ENCODE peak calls at places on chromosomes 12 and 14, in five cellular contexts. One of them, this sample, is unnamed. For H3K4me1, the result is how much of the 10 kb centered on the place peaks cover.

GRCh38 chr12:48988030-48988649 is 10.0 kb downstream of the WNT1 start:
- DNase-seq in CD4-positive, CD25-positive, alpha-beta regulatory T cell: peak
- DNase-seq in GM23338: peak
- DNase-seq in NT2/D1: no peak
- DNase-seq in Peyer's patch: peak
- DNase-seq in this sample: peak

GRCh38 chr14:24338843-24339242 is 948 bp downstream of the RIPK3 start:
- DNase-seq in GM23338: no peak
- DNase-seq in NT2/D1: no peak
- DNase-seq in Peyer's patch: no peak
- DNase-seq in CD4-positive, CD25-positive, alpha-beta regulatory T cell: no peak
- DNase-seq in this sample: no peak

GRCh38 chr14:44897041-44897843 is 64.5 kb downstream of the KLHL28 start:
- DNase-seq in NT2/D1: peak
- DNase-seq in Peyer's patch: peak
- DNase-seq in GM23338: peak
- DNase-seq in CD4-positive, CD25-positive, alpha-beta regulatory T cell: peak
- DNase-seq in this sample: peak

GRCh38 chr12:80766897-80767296 is 50.2 kb downstream of the MYF5 start:
- DNase-seq in Peyer's patch: no peak
- DNase-seq in GM23338: no peak
- DNase-seq in CD4-positive, CD25-positive, alpha-beta regulatory T cell: no peak
- DNase-seq in NT2/D1: no peak
- DNase-seq in this sample: no peak

GRCh38 chr12:108724054-108724889 is 7.0 kb downstream of the CORO1C start:
- DNase-seq in Peyer's patch: no peak
- DNase-seq in CD4-positive, CD25-positive, alpha-beta regulatory T cell: no peak
- DNase-seq in NT2/D1: no peak
- DNase-seq in GM23338: no peak
- DNase-seq in this sample: no peak

GRCh38 chr14:103058209-103059055 is 1.1 kb upstream of the CDC42BPB start:
- DNase-seq in GM23338: no peak
- DNase-seq in CD4-positive, CD25-positive, alpha-beta regulatory T cell: no peak
- DNase-seq in Peyer's patch: peak
- DNase-seq in NT2/D1: no peak
- DNase-seq in this sample: no peak

GRCh38 chr12:23253191-23253590 is 628.2 kb downstream of the ETNK1 start:
- DNase-seq in CD4-positive, CD25-positive, alpha-beta regulatory T cell: no peak
- DNase-seq in Peyer's patch: no peak
- DNase-seq in GM23338: no peak
- DNase-seq in NT2/D1: no peak
- DNase-seq in this sample: no peak

GRCh38 chr12:119593578-119594398 is at the start of gene TMEM233:
- DNase-seq in Peyer's patch: no peak
- DNase-seq in NT2/D1: no peak
- DNase-seq in CD4-positive, CD25-positive, alpha-beta regulatory T cell: no peak
- DNase-seq in GM23338: peak
- DNase-seq in this sample: peak

GRCh38 chr14:98014851-98015615 is 1217.9 kb downstream of the VRK1 start:
- DNase-seq in CD4-positive, CD25-positive, alpha-beta regulatory T cell: no peak
- DNase-seq in GM23338: no peak
- DNase-seq in NT2/D1: no peak
- DNase-seq in Peyer's patch: no peak
- DNase-seq in this sample: no peak

GRCh38 chr14:70896981-70897380 is 10.3 kb upstream of the PCNX1 start:
- DNase-seq in NT2/D1: no peak
- DNase-seq in GM23338: no peak
- DNase-seq in Peyer's patch: no peak
- DNase-seq in CD4-positive, CD25-positive, alpha-beta regulatory T cell: no peak
- DNase-seq in this sample: no peak

GRCh38 chr12:106066051-106066705 is 72.6 kb downstream of the NUAK1 start:
- DNase-seq in NT2/D1: no peak
- DNase-seq in CD4-positive, CD25-positive, alpha-beta regulatory T cell: no peak
- DNase-seq in GM23338: no peak
- DNase-seq in Peyer's patch: no peak
- DNase-seq in this sample: no peak

GRCh38 chr14:21990116-21990515 is 316.5 kb upstream of the OR4E1 start:
- DNase-seq in NT2/D1: no peak
- DNase-seq in CD4-positive, CD25-positive, alpha-beta regulatory T cell: no peak
- DNase-seq in Peyer's patch: no peak
- DNase-seq in GM23338: peak
- DNase-seq in this sample: no peak

GRCh38 chr12:27207626-27208413 is 36.3 kb upstream of the STK38L start:
- DNase-seq in GM23338: no peak
- DNase-seq in NT2/D1: no peak
- DNase-seq in Peyer's patch: no peak
- DNase-seq in CD4-positive, CD25-positive, alpha-beta regulatory T cell: no peak
- DNase-seq in this sample: no peak

GRCh38 chr12:116138781-116139180 is 138.7 kb downstream of the MED13L start:
- DNase-seq in GM23338: no peak
- DNase-seq in NT2/D1: no peak
- DNase-seq in CD4-positive, CD25-positive, alpha-beta regulatory T cell: no peak
- DNase-seq in Peyer's patch: no peak
- DNase-seq in this sample: no peak

DNA sequence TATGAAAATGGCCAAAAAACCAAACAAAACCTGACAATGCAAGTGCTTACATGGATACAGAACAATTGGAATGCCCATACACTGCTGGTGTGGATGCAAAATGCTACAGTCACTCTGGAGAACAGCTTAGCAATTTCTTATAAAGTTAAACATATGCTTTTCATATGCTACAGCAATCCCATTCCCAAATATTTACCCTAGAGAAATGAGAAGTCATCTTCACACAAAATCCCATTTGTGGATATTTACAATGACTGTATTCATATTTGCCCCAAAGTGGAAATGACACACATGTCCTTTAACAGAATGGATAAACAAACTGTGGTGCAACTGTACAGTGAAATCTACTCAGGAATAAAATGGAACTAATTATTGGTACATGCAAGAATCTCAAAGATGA is 20.4 kb downstream of the SAV1 start:
- DNase-seq in Peyer's patch: no peak
- DNase-seq in CD4-positive, CD25-positive, alpha-beta regulatory T cell: no peak
- DNase-seq in GM23338: no peak
- DNase-seq in NT2/D1: no peak
- DNase-seq in this sample: no peak
- H3K4me3 ChIP-seq in Peyer's patch: no peak
- H3K4me3 ChIP-seq in CD4-positive, CD25-positive, alpha-beta regulatory T cell: no peak
- H3K4me3 ChIP-seq in GM23338: no peak
- H3K4me3 ChIP-seq in NT2/D1: no peak
- H3K4me3 ChIP-seq in this sample: no peak

GRCh38 chr12:127239781-127240180 is 1027.2 kb upstream of the TMEM132C start:
- DNase-seq in CD4-positive, CD25-positive, alpha-beta regulatory T cell: no peak
- DNase-seq in GM23338: no peak
- DNase-seq in NT2/D1: no peak
- DNase-seq in Peyer's patch: no peak
- DNase-seq in this sample: no peak
- H3K4me1 ChIP-seq in CD4-positive, CD25-positive, alpha-beta regulatory T cell: under half
- H3K4me1 ChIP-seq in GM23338: under half
- H3K4me1 ChIP-seq in NT2/D1: under half
- H3K4me1 ChIP-seq in Peyer's patch: under half
- H3K4me1 ChIP-seq in this sample: under half

DNA sequence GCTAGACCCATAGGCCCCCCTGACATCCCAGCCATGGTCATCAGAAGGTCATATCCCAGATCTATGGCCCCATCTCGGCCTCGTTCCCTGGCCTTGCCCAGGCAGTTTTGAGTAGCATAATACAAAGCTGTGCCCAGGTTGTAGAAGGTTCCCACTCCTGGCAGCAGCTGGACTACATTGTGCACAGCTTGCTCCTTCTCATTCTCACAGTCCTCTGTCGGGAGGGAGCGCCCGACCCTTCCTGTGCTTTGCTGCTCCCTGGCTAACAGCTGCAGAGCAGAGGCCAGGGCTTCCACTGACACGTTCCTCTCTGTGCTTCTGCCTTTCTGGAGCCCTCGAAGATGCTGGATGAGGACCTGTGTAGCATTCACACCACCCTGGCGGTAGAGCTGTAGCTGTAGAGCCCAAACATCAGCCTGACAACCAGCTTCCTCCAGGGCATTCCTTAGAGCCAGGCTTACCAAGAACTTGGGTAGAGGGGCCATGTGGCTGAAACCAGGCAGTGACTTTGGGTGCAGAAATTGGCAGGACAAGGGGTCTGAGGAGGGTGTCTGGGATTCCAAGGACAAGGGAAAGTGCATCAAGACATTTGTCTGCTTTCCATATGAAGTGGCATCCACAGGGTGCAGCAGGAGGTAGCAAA is 1.0 kb downstream of the APOF start:
- DNase-seq in NT2/D1: no peak
- DNase-seq in CD4-positive, CD25-positive, alpha-beta regulatory T cell: no peak
- DNase-seq in GM23338: no peak
- DNase-seq in Peyer's patch: no peak
- DNase-seq in this sample: no peak
- H3K4me3 ChIP-seq in NT2/D1: no peak
- H3K4me3 ChIP-seq in CD4-positive, CD25-positive, alpha-beta regulatory T cell: peak
- H3K4me3 ChIP-seq in GM23338: no peak
- H3K4me3 ChIP-seq in Peyer's patch: no peak
- H3K4me3 ChIP-seq in this sample: no peak

DNA sequence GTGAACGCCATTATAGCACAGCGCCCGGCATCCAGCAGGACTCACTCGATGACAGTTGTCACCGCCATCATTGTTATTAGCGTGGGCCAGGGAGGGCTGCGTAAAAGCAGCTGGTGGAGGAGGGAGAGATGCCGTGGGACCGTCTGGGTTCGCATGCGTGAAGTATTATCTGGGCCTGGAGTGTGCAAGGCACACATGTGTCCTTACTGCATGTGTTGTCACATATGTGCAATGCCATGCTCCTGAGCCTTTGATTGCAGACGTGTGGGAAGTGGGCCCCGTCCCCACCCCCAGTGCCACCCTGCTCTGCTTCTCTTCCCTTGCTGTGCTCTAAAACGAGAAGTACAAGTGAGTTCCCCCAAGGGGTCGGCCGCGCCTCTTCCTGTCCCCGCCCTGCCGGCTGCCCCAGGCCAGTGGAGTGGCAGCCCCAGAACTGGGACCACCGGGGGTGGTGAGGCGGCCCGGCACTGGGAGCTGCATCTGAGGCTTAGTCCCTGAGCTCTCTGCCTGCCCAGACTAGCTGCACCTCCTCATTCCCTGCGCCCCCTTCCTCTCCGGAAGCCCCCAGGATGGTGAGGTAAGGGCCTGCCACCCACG is at the start of gene PTPN6:
- DNase-seq in GM23338: no peak
- DNase-seq in NT2/D1: no peak
- DNase-seq in Peyer's patch: peak
- DNase-seq in CD4-positive, CD25-positive, alpha-beta regulatory T cell: no peak
- DNase-seq in this sample: peak
- H3K4me1 ChIP-seq in GM23338: under half
- H3K4me1 ChIP-seq in NT2/D1: under half
- H3K4me1 ChIP-seq in Peyer's patch: under half
- H3K4me1 ChIP-seq in CD4-positive, CD25-positive, alpha-beta regulatory T cell: half or more
- H3K4me1 ChIP-seq in this sample: half or more

DNA sequence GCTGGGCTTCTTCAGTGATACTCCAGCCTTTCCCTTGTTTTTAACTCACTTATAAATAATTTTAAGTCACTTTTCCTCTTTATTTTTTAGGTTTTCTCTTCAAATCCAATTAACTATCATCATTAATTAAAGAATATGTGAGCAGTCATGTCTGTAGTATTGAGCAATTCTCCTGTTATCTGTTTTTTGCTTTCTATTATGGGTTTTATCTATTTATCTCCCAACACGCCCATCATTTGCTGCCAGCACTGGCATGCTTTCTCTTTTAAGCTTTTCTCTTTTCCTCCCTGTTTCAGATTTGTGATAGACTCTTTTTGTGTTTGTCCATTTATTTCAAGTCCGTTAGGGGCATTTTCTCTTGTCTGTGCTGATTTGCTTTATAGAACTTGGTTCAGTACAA is 72.3 kb downstream of the CRADD start:
- DNase-seq in Peyer's patch: no peak
- DNase-seq in NT2/D1: no peak
- DNase-seq in CD4-positive, CD25-positive, alpha-beta regulatory T cell: no peak
- DNase-seq in GM23338: no peak
- DNase-seq in this sample: no peak
- H3K4me3 ChIP-seq in Peyer's patch: no peak
- H3K4me3 ChIP-seq in NT2/D1: no peak
- H3K4me3 ChIP-seq in CD4-positive, CD25-positive, alpha-beta regulatory T cell: peak
- H3K4me3 ChIP-seq in GM23338: no peak
- H3K4me3 ChIP-seq in this sample: no peak

GRCh38 chr12:57522019-57522886 is at the start of gene MBD6:
- DNase-seq in CD4-positive, CD25-positive, alpha-beta regulatory T cell: peak
- DNase-seq in GM23338: peak
- DNase-seq in Peyer's patch: peak
- DNase-seq in NT2/D1: peak
- DNase-seq in this sample: peak
- H3K4me1 ChIP-seq in CD4-positive, CD25-positive, alpha-beta regulatory T cell: half or more
- H3K4me1 ChIP-seq in GM23338: under half
- H3K4me1 ChIP-seq in Peyer's patch: under half
- H3K4me1 ChIP-seq in NT2/D1: under half
- H3K4me1 ChIP-seq in this sample: half or more

GRCh38 chr14:105527381-105528196 is 1.2 kb downstream of the TMEM121 start:
- DNase-seq in GM23338: no peak
- DNase-seq in NT2/D1: no peak
- DNase-seq in Peyer's patch: no peak
- DNase-seq in CD4-positive, CD25-positive, alpha-beta regulatory T cell: no peak
- DNase-seq in this sample: no peak
- H3K4me3 ChIP-seq in GM23338: peak
- H3K4me3 ChIP-seq in NT2/D1: peak
- H3K4me3 ChIP-seq in Peyer's patch: peak
- H3K4me3 ChIP-seq in CD4-positive, CD25-positive, alpha-beta regulatory T cell: no peak
- H3K4me3 ChIP-seq in this sample: peak

DNA sequence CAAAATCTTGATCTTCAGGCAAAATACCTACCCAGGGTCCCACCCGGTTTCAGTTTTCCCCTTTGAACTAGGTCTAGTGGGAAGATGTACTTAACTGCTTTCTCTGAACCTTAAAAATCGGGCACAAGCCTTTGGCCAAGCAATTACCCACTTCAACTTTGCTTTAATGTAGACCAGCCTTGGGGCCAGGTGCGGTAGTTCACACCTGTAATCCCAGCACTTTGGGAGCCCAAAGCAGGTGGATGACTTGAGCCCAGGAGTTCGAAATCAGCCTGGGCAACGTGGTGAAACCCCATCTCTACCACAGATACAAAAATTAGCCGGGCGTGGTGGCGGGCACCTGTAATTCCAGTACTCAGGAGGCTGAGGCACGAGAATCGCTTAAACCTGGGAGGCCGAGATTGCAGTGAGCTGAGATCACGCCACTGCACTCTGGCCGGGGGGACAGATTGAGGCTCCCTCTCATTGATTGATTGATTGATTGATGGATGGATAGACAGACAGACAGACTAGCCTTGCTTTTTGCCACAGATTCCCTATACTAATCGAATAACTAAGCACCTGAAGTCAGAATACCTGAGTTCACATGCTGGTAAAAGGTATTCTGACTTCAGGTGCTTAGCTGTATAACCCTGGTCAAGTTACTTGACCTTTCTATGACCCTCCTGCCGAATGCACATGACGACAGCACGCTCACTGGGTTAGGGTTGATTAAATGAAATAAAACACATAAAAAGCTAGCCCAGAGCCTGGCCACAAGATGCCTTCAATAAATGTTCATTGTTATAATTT is 1.8 kb downstream of the CLIP1 start:
- DNase-seq in GM23338: no peak
- DNase-seq in CD4-positive, CD25-positive, alpha-beta regulatory T cell: no peak
- DNase-seq in NT2/D1: no peak
- DNase-seq in Peyer's patch: no peak
- DNase-seq in this sample: no peak
- H3K4me1 ChIP-seq in GM23338: under half
- H3K4me1 ChIP-seq in CD4-positive, CD25-positive, alpha-beta regulatory T cell: under half
- H3K4me1 ChIP-seq in NT2/D1: under half
- H3K4me1 ChIP-seq in Peyer's patch: under half
- H3K4me1 ChIP-seq in this sample: under half